ENCODE peak calls at places on chromosomes 3 and 15, in nine cellular contexts. J, Y, D, Q, N, C, L, G and R are unnamed samples. For H3K9me3, the result is how much of the 10 kb centered on the place peaks cover.

GRCh38 chr15:92714071-92714456 is 58.5 kb upstream of the FAM174B start:
- DNase-seq in L (no peak), D (peak), J (no peak), Q (no peak), Y (no peak), G (no peak), N (no peak), C (peak), R (no peak)

GRCh38 chr15:43893956-43894355 is 67.2 kb downstream of the WDR76 start:
- DNase-seq in Y (no peak), G (no peak), J (no peak), N (no peak), C (no peak), L (no peak), D (no peak), Q (no peak), R (no peak)

GRCh38 chr3:4721511-4721911 is 228.4 kb downstream of the ITPR1 start:
- DNase-seq in N (peak), L (no peak), Y (no peak), Q (peak), J (no peak), D (no peak), C (no peak), G (no peak), R (no peak)

GRCh38 chr3:164416491-164417222 is 661.6 kb downstream of the SI start:
- DNase-seq in Y (no peak), L (no peak), N (no peak), J (no peak), C (no peak), Q (no peak), G (no peak), D (no peak), R (no peak)

GRCh38 chr15:40044717-40045571 is 6.0 kb upstream of the SRP14 start:
- DNase-seq in L (peak), Y (peak), G (peak), D (peak), N (peak), Q (no peak), J (peak), C (peak), R (peak)

GRCh38 chr3:153330891-153331290 is 168.9 kb downstream of the RAP2B start:
- DNase-seq in L (no peak), C (no peak), Y (no peak), J (no peak), D (no peak), Q (no peak), G (no peak), N (no peak), R (no peak)

GRCh38 chr15:92449476-92449875 is 55.8 kb downstream of the ST8SIA2 start:
- DNase-seq in D (no peak), C (no peak), Q (no peak), L (no peak), G (no peak), J (no peak), Y (no peak), N (no peak), R (no peak)

GRCh38 chr15:76963596-76963995 is 31.3 kb upstream of the PSTPIP1 start:
- DNase-seq in Y (no peak), N (no peak), G (no peak), L (no peak), C (no peak), J (no peak), Q (no peak), D (no peak), R (no peak)

GRCh38 chr15:65404196-65404872 is 18.4 kb downstream of the IGDCC4 start:
- DNase-seq in L (no peak), J (no peak), N (no peak), C (no peak), Y (no peak), G (no peak), Q (no peak), D (no peak), R (no peak)

GRCh38 chr3:129985113-129985512 is 10.6 kb downstream of the TRH start:
- DNase-seq in Y (no peak), C (no peak), N (no peak), Q (no peak), L (no peak), J (no peak), D (no peak), G (no peak), R (no peak)

GRCh38 chr15:55742498-55742926 is 440 bp downstream of the PRTG start:
- DNase-seq in Y (no peak), J (no peak), Q (no peak), G (no peak), D (peak), N (peak), L (no peak), C (no peak), R (no peak)

GRCh38 chr15:75776075-75776443 is 63.4 kb upstream of the CSPG4 start:
- DNase-seq in N (peak), G (no peak), L (no peak), C (no peak), D (no peak), Q (no peak), J (no peak), Y (no peak), R (no peak)

GRCh38 chr3:149316427-149316826 is 17.0 kb downstream of the TM4SF18 start:
- DNase-seq in N (no peak), C (no peak), J (no peak), G (no peak), Q (no peak), D (no peak), L (no peak), Y (peak), R (no peak)

GRCh38 chr3:60588806-60589205 is 662.4 kb downstream of the FHIT start:
- DNase-seq in L (no peak), Q (peak), Y (no peak), N (peak), G (no peak), D (no peak), J (no peak), C (no peak), R (no peak)

GRCh38 chr15:64216161-64216560 is 53.3 kb upstream of the PPIB start:
- DNase-seq in Q (no peak), Y (peak), N (no peak), C (no peak), J (no peak), D (no peak), L (no peak), G (no peak), R (no peak)

GRCh38 chr3:17823039-17823438 is 80.6 kb upstream of the TBC1D5 start:
- DNase-seq in L (no peak), Y (peak), Q (no peak), D (no peak), J (no peak), C (no peak), N (no peak), G (no peak), R (no peak)

GRCh38 chr3:17820275-17820674 is 77.8 kb upstream of the TBC1D5 start:
- DNase-seq in C (no peak), N (no peak), Q (no peak), D (no peak), L (no peak), G (no peak), Y (no peak), J (no peak), R (no peak)

GRCh38 chr3:17820704-17821103 is 78.3 kb upstream of the TBC1D5 start:
- DNase-seq in D (no peak), C (no peak), G (no peak), L (no peak), J (no peak), Y (no peak), N (no peak), Q (no peak), R (no peak)

GRCh38 chr3:17811633-17812032 is 69.2 kb upstream of the TBC1D5 start:
- DNase-seq in N (no peak), Y (no peak), G (no peak), L (no peak), J (no peak), C (no peak), D (no peak), Q (no peak), R (no peak)

DNA sequence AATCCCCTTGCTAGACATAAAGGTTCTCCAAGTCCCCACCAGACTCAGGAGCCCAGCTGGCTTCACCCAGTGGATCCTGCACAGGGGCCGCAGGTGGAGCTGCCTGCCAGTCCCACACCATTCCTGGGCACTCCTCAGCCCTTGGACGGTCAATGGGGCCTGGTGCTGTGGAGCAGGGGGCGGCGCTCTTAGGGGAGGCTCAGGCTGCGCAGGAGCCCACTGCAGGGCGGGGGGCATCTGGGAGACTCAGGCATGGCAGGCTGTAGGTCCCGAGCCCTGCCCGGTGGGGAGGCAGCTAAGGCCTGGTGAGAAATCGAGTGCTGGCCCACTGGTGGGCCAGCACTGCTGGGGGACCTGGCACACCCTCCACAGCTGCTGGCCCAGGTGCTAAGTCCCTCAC is 75.1 kb upstream of the TBC1D5 start:
- DNase-seq in L (no peak), Q (no peak), N (no peak), C (no peak), Y (no peak), D (no peak), G (no peak), J (no peak), R (no peak)
- H3K9me3 ChIP-seq in L (under half), Q (under half), N (under half), C (under half), Y (under half), D (under half), G (under half), J (under half), R (under half)

DNA sequence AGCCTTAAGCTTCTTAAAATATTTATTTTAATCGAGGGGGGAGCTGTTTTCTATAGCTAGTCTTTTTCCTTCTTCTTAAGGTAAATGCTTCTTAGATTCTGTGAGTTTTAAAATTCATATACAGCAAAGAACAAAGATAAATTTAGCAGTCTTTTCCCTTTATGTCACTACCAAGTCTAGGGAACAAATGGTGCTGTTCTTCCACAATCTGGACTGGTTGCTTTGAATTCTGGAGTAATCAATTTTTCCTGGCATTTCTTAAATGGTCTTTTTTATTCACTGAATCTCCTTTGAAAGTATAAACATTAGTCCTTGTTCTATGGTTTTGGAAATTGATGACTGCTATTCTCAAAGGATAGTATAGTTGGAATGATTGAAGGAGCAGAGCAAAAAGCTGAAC is 82.8 kb downstream of the CHL1 start:
- DNase-seq in N (no peak), Q (no peak), C (no peak), Y (no peak), L (no peak), J (no peak), D (no peak), G (no peak), R (no peak)
- H3K9me3 ChIP-seq in N (under half), Q (under half), C (under half), Y (under half), L (under half), J (under half), D (under half), G (under half), R (under half)

GRCh38 chr3:172561894-172562664 is 38.8 kb upstream of the TNFSF10 start:
- DNase-seq in G (no peak), N (no peak), C (no peak), Q (no peak), Y (no peak), L (no peak), J (no peak), D (no peak), R (no peak)

GRCh38 chr3:172559029-172559428 is 35.8 kb upstream of the TNFSF10 start:
- DNase-seq in N (no peak), Y (no peak), G (no peak), C (no peak), L (no peak), Q (no peak), D (no peak), J (no peak), R (no peak)

GRCh38 chr3:172560026-172560425 is 36.8 kb upstream of the TNFSF10 start:
- DNase-seq in D (no peak), Q (no peak), C (no peak), G (no peak), Y (no peak), J (no peak), L (no peak), N (no peak), R (no peak)

GRCh38 chr3:172564499-172564898 is 41.3 kb upstream of the TNFSF10 start:
- DNase-seq in N (no peak), Q (no peak), Y (no peak), L (no peak), D (no peak), J (no peak), G (no peak), C (no peak), R (no peak)

GRCh38 chr3:172562881-172563835 is 39.9 kb upstream of the TNFSF10 start:
- DNase-seq in N (no peak), G (peak), Y (no peak), C (no peak), J (no peak), D (no peak), Q (peak), L (no peak), R (no peak)
- H3K9me3 ChIP-seq in N (under half), G (under half), Y (under half), C (under half), J (under half), D (under half), Q (under half), L (under half), R (under half)

DNA sequence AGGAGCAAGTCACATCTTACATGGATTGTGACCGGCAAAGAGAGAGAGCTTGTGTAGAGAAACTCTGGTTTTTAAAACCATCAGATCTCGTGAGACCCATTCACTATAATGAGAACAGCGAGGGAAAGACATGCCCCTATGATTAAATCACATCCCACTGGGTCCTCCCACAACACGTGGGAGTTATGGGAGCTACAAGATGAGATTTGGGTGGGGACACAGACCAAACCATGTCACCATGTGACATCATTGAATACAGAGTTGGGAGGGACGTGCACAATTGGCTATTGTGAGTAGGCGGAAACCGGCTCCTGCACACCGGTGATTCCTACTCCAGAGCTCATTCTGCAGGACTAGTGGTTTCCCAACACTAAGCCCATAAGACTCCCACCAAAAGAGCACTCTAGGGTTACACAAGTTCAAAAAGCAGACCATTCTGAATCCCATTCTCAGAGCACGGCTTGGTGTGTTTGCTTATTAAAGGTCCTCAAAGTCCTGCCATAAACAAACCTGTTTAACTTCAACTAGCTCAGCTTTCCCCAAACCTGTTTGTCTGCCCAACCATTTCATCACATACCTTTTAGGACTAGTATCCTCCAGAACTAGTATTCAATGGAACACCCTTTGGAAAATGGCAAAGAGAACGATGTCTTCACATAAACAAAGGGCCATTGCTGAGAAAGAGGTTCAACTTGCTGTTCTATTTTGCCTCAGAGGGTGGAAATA is 167.6 kb downstream of the TLE3 start:
- DNase-seq in L (no peak), C (no peak), Y (no peak), Q (no peak), D (no peak), G (no peak), J (no peak), N (no peak), R (no peak)
- H3K9me3 ChIP-seq in L (under half), C (under half), Y (under half), Q (under half), D (under half), G (under half), J (under half), N (under half), R (under half)